ENCODE peak calls at places on chromosomes 3 and 15, in ten cellular contexts. One of them, this sample, is unnamed.

GRCh38 chr3:161884830-161885229 is 388.2 kb downstream of the OTOL1 start:
- DNase-seq in GM23248: no peak
- DNase-seq in BE2C: no peak
- DNase-seq in fibroblast of mammary gland: no peak
- DNase-seq in AG09309: no peak
- DNase-seq in HFF-Myc: no peak
- DNase-seq in NB4: no peak
- DNase-seq in body of pancreas: no peak
- DNase-seq in psoas muscle: no peak
- DNase-seq in cardiac muscle cell: no peak
- DNase-seq in this sample: no peak

GRCh38 chr3:197603317-197603933 is 47.7 kb upstream of the BDH1 start:
- DNase-seq in GM23248: no peak
- DNase-seq in BE2C: no peak
- DNase-seq in fibroblast of mammary gland: no peak
- DNase-seq in AG09309: no peak
- DNase-seq in HFF-Myc: no peak
- DNase-seq in NB4: no peak
- DNase-seq in body of pancreas: no peak
- DNase-seq in psoas muscle: no peak
- DNase-seq in cardiac muscle cell: no peak
- DNase-seq in this sample: no peak

GRCh38 chr3:61908344-61908743 is 347.0 kb downstream of the PTPRG start:
- DNase-seq in GM23248: peak; percentile 58
- DNase-seq in BE2C: no peak
- DNase-seq in fibroblast of mammary gland: peak; percentile 83
- DNase-seq in AG09309: peak; percentile 75
- DNase-seq in HFF-Myc: no peak
- DNase-seq in NB4: no peak
- DNase-seq in body of pancreas: no peak
- DNase-seq in psoas muscle: no peak
- DNase-seq in cardiac muscle cell: no peak
- DNase-seq in this sample: no peak

GRCh38 chr3:50319181-50319871 is 3.2 kb downstream of the HYAL2 start:
- DNase-seq in GM23248: no peak
- DNase-seq in BE2C: no peak
- DNase-seq in fibroblast of mammary gland: no peak
- DNase-seq in AG09309: no peak
- DNase-seq in HFF-Myc: no peak
- DNase-seq in NB4: no peak
- DNase-seq in body of pancreas: no peak
- DNase-seq in psoas muscle: no peak
- DNase-seq in cardiac muscle cell: no peak
- DNase-seq in this sample: no peak

GRCh38 chr3:64918989-64919388 is 231.2 kb upstream of the ADAMTS9 start:
- DNase-seq in GM23248: no peak
- DNase-seq in BE2C: no peak
- DNase-seq in fibroblast of mammary gland: no peak
- DNase-seq in AG09309: no peak
- DNase-seq in HFF-Myc: no peak
- DNase-seq in NB4: no peak
- DNase-seq in body of pancreas: no peak
- DNase-seq in psoas muscle: no peak
- DNase-seq in cardiac muscle cell: no peak
- DNase-seq in this sample: no peak

GRCh38 chr3:178352300-178353021 is 183.8 kb upstream of the KCNMB2 start:
- DNase-seq in GM23248: peak; percentile 82
- DNase-seq in BE2C: no peak
- DNase-seq in fibroblast of mammary gland: peak; percentile 86
- DNase-seq in AG09309: peak; percentile 67
- DNase-seq in HFF-Myc: peak; percentile 79
- DNase-seq in NB4: no peak
- DNase-seq in body of pancreas: no peak
- DNase-seq in psoas muscle: no peak
- DNase-seq in cardiac muscle cell: peak; percentile 37
- DNase-seq in this sample: no peak

GRCh38 chr3:27344192-27344591 is 25.0 kb downstream of the NEK10 start:
- DNase-seq in GM23248: no peak
- DNase-seq in BE2C: no peak
- DNase-seq in fibroblast of mammary gland: no peak
- DNase-seq in AG09309: no peak
- DNase-seq in HFF-Myc: no peak
- DNase-seq in NB4: no peak
- DNase-seq in body of pancreas: no peak
- DNase-seq in psoas muscle: no peak
- DNase-seq in cardiac muscle cell: no peak
- DNase-seq in this sample: no peak

GRCh38 chr3:161851941-161852566 is 355.4 kb downstream of the OTOL1 start:
- DNase-seq in GM23248: peak; percentile 60
- DNase-seq in BE2C: peak; percentile 69
- DNase-seq in fibroblast of mammary gland: peak; percentile 59
- DNase-seq in AG09309: no peak
- DNase-seq in HFF-Myc: peak; percentile 37
- DNase-seq in NB4: peak; percentile 48
- DNase-seq in body of pancreas: peak; percentile 63
- DNase-seq in psoas muscle: no peak
- DNase-seq in cardiac muscle cell: peak; percentile 48
- DNase-seq in this sample: peak; percentile 44

GRCh38 chr3:140078343-140078742 is 143.4 kb downstream of the CLSTN2 start:
- DNase-seq in GM23248: no peak
- DNase-seq in BE2C: no peak
- DNase-seq in fibroblast of mammary gland: no peak
- DNase-seq in AG09309: no peak
- DNase-seq in HFF-Myc: no peak
- DNase-seq in NB4: no peak
- DNase-seq in body of pancreas: no peak
- DNase-seq in psoas muscle: no peak
- DNase-seq in cardiac muscle cell: no peak
- DNase-seq in this sample: no peak

GRCh38 chr3:152395764-152396163 is 127.0 kb downstream of the MBNL1 start:
- DNase-seq in GM23248: no peak
- DNase-seq in BE2C: no peak
- DNase-seq in fibroblast of mammary gland: no peak
- DNase-seq in AG09309: no peak
- DNase-seq in HFF-Myc: no peak
- DNase-seq in NB4: no peak
- DNase-seq in body of pancreas: no peak
- DNase-seq in psoas muscle: no peak
- DNase-seq in cardiac muscle cell: no peak
- DNase-seq in this sample: no peak

GRCh38 chr3:24834442-24834841 is 339.8 kb upstream of the THRB start:
- DNase-seq in GM23248: no peak
- DNase-seq in BE2C: no peak
- DNase-seq in fibroblast of mammary gland: no peak
- DNase-seq in AG09309: no peak
- DNase-seq in HFF-Myc: no peak
- DNase-seq in NB4: no peak
- DNase-seq in body of pancreas: no peak
- DNase-seq in psoas muscle: no peak
- DNase-seq in cardiac muscle cell: no peak
- DNase-seq in this sample: no peak

GRCh38 chr3:24830230-24831152 is 335.8 kb upstream of the THRB start:
- DNase-seq in GM23248: peak; percentile 2
- DNase-seq in BE2C: peak; percentile 12
- DNase-seq in fibroblast of mammary gland: no peak
- DNase-seq in AG09309: no peak
- DNase-seq in HFF-Myc: no peak
- DNase-seq in NB4: no peak
- DNase-seq in body of pancreas: peak; percentile 10
- DNase-seq in psoas muscle: peak; percentile 45
- DNase-seq in cardiac muscle cell: peak; percentile 34
- DNase-seq in this sample: no peak

GRCh38 chr3:24829632-24830229 is 335.1 kb upstream of the THRB start:
- DNase-seq in GM23248: peak; percentile 12
- DNase-seq in BE2C: no peak
- DNase-seq in fibroblast of mammary gland: no peak
- DNase-seq in AG09309: no peak
- DNase-seq in HFF-Myc: no peak
- DNase-seq in NB4: no peak
- DNase-seq in body of pancreas: peak; percentile 57
- DNase-seq in psoas muscle: peak; percentile 64
- DNase-seq in cardiac muscle cell: peak; percentile 43
- DNase-seq in this sample: no peak

GRCh38 chr3:24832878-24833277 is 338.2 kb upstream of the THRB start:
- DNase-seq in GM23248: no peak
- DNase-seq in BE2C: no peak
- DNase-seq in fibroblast of mammary gland: peak; percentile 15
- DNase-seq in AG09309: no peak
- DNase-seq in HFF-Myc: no peak
- DNase-seq in NB4: no peak
- DNase-seq in body of pancreas: no peak
- DNase-seq in psoas muscle: no peak
- DNase-seq in cardiac muscle cell: no peak
- DNase-seq in this sample: no peak

GRCh38 chr3:24829011-24829581 is 334.4 kb upstream of the THRB start:
- DNase-seq in GM23248: peak; percentile 28
- DNase-seq in BE2C: peak; percentile 33
- DNase-seq in fibroblast of mammary gland: no peak
- DNase-seq in AG09309: no peak
- DNase-seq in HFF-Myc: no peak
- DNase-seq in NB4: no peak
- DNase-seq in body of pancreas: peak; percentile 73
- DNase-seq in psoas muscle: peak; percentile 74
- DNase-seq in cardiac muscle cell: peak; percentile 83
- DNase-seq in this sample: no peak
- H3K4me3 ChIP-seq in GM23248: peak overlapping the region; percentile 54
- H3K4me3 ChIP-seq in BE2C: no peak overlapping the region
- H3K4me3 ChIP-seq in fibroblast of mammary gland: no peak overlapping the region
- H3K4me3 ChIP-seq in AG09309: no peak overlapping the region
- H3K4me3 ChIP-seq in HFF-Myc: no peak overlapping the region
- H3K4me3 ChIP-seq in NB4: no peak overlapping the region
- H3K4me3 ChIP-seq in body of pancreas: peak overlapping the region; percentile 20
- H3K4me3 ChIP-seq in psoas muscle: peak overlapping the region; percentile 77
- H3K4me3 ChIP-seq in cardiac muscle cell: peak overlapping the region; percentile 64
- H3K4me3 ChIP-seq in this sample: no peak overlapping the region

DNA sequence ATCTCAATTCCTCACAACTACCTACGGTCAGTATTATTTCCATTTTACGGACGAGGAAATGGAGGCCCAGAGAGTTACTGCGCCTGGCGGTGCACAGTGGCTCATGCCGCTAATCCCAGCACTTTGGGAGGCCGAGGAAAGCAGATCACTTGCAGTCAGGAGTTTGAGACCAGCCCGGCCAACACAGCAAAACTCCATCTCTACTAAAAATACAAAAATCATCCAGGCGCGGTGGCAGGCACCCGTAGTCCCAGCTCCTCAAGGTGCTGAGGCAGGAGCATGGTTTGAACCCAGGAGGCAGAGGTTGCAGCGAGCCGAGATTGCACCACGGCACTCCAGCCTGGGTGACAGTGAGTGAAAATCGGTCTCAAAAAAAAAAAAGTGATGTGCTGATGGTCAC is 187.3 kb downstream of the XXYLT1 start:
- DNase-seq in GM23248: no peak
- DNase-seq in BE2C: no peak
- DNase-seq in fibroblast of mammary gland: no peak
- DNase-seq in AG09309: no peak
- DNase-seq in HFF-Myc: no peak
- DNase-seq in NB4: no peak
- DNase-seq in body of pancreas: no peak
- DNase-seq in psoas muscle: peak; percentile 10
- DNase-seq in cardiac muscle cell: no peak
- DNase-seq in this sample: no peak
- H3K4me3 ChIP-seq in GM23248: no peak overlapping the region
- H3K4me3 ChIP-seq in BE2C: no peak overlapping the region
- H3K4me3 ChIP-seq in fibroblast of mammary gland: no peak overlapping the region
- H3K4me3 ChIP-seq in AG09309: no peak overlapping the region
- H3K4me3 ChIP-seq in HFF-Myc: no peak overlapping the region
- H3K4me3 ChIP-seq in NB4: no peak overlapping the region
- H3K4me3 ChIP-seq in body of pancreas: no peak overlapping the region
- H3K4me3 ChIP-seq in psoas muscle: no peak overlapping the region
- H3K4me3 ChIP-seq in cardiac muscle cell: no peak overlapping the region
- H3K4me3 ChIP-seq in this sample: no peak overlapping the region

DNA sequence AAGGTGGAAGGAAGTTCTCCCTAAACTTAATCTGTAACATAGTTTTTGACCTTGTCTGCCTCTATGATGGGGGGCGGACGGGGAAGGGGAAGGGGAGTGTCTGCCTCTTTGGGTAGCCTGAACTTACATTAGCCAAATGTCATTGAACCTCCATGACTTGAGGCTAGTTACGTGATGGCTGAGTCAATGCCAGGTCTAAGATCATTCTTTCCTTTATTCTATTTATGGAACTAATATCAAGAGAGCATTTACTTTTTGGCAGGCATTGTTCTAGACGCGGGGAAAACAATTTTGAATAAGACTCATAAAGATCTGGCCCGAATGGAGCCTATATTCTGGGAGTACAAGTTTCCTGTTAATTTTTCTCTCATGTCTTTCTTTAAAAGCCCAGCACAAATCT is 340.7 kb upstream of the C2CD4B start:
- DNase-seq in GM23248: peak; percentile 63
- DNase-seq in BE2C: no peak
- DNase-seq in fibroblast of mammary gland: peak; percentile 48
- DNase-seq in AG09309: no peak
- DNase-seq in HFF-Myc: no peak
- DNase-seq in NB4: no peak
- DNase-seq in body of pancreas: no peak
- DNase-seq in psoas muscle: no peak
- DNase-seq in cardiac muscle cell: no peak
- DNase-seq in this sample: no peak
- H3K4me3 ChIP-seq in GM23248: peak overlapping the region; percentile 46
- H3K4me3 ChIP-seq in BE2C: no peak overlapping the region
- H3K4me3 ChIP-seq in fibroblast of mammary gland: no peak overlapping the region
- H3K4me3 ChIP-seq in AG09309: no peak overlapping the region
- H3K4me3 ChIP-seq in HFF-Myc: no peak overlapping the region
- H3K4me3 ChIP-seq in NB4: no peak overlapping the region
- H3K4me3 ChIP-seq in body of pancreas: no peak overlapping the region
- H3K4me3 ChIP-seq in psoas muscle: peak overlapping the region; percentile 29
- H3K4me3 ChIP-seq in cardiac muscle cell: no peak overlapping the region
- H3K4me3 ChIP-seq in this sample: no peak overlapping the region

GRCh38 chr15:85750319-85750806 is 44.4 kb downstream of the KLHL25 start:
- DNase-seq in GM23248: peak; percentile 65
- DNase-seq in BE2C: no peak
- DNase-seq in fibroblast of mammary gland: peak; percentile 59
- DNase-seq in AG09309: no peak
- DNase-seq in HFF-Myc: no peak
- DNase-seq in NB4: peak; percentile 81
- DNase-seq in body of pancreas: no peak
- DNase-seq in psoas muscle: peak; percentile 84
- DNase-seq in cardiac muscle cell: no peak
- DNase-seq in this sample: no peak

GRCh38 chr15:85749261-85750151 is 45.2 kb downstream of the KLHL25 start:
- DNase-seq in GM23248: peak; percentile 60
- DNase-seq in BE2C: no peak
- DNase-seq in fibroblast of mammary gland: peak; percentile 40
- DNase-seq in AG09309: no peak
- DNase-seq in HFF-Myc: no peak
- DNase-seq in NB4: no peak
- DNase-seq in body of pancreas: no peak
- DNase-seq in psoas muscle: peak; percentile 84
- DNase-seq in cardiac muscle cell: no peak
- DNase-seq in this sample: no peak

GRCh38 chr15:85752591-85752990 is 42.1 kb downstream of the KLHL25 start:
- DNase-seq in GM23248: no peak
- DNase-seq in BE2C: no peak
- DNase-seq in fibroblast of mammary gland: no peak
- DNase-seq in AG09309: no peak
- DNase-seq in HFF-Myc: no peak
- DNase-seq in NB4: no peak
- DNase-seq in body of pancreas: peak; percentile 92
- DNase-seq in psoas muscle: peak; percentile 49
- DNase-seq in cardiac muscle cell: no peak
- DNase-seq in this sample: no peak

GRCh38 chr15:85751731-85752421 is 42.8 kb downstream of the KLHL25 start:
- DNase-seq in GM23248: no peak
- DNase-seq in BE2C: no peak
- DNase-seq in fibroblast of mammary gland: no peak
- DNase-seq in AG09309: no peak
- DNase-seq in HFF-Myc: no peak
- DNase-seq in NB4: peak; percentile 28
- DNase-seq in body of pancreas: peak; percentile 35
- DNase-seq in psoas muscle: peak; percentile 52
- DNase-seq in cardiac muscle cell: no peak
- DNase-seq in this sample: no peak

GRCh38 chr15:85750807-85751730 is 43.7 kb downstream of the KLHL25 start:
- DNase-seq in GM23248: peak; percentile 18
- DNase-seq in BE2C: no peak
- DNase-seq in fibroblast of mammary gland: peak; percentile 25
- DNase-seq in AG09309: no peak
- DNase-seq in HFF-Myc: no peak
- DNase-seq in NB4: peak; percentile 89
- DNase-seq in body of pancreas: no peak
- DNase-seq in psoas muscle: peak; percentile 59
- DNase-seq in cardiac muscle cell: no peak
- DNase-seq in this sample: no peak
- H3K4me3 ChIP-seq in GM23248: no peak overlapping the region
- H3K4me3 ChIP-seq in BE2C: no peak overlapping the region
- H3K4me3 ChIP-seq in fibroblast of mammary gland: no peak overlapping the region
- H3K4me3 ChIP-seq in AG09309: no peak overlapping the region
- H3K4me3 ChIP-seq in HFF-Myc: no peak overlapping the region
- H3K4me3 ChIP-seq in NB4: peak overlapping the region; percentile 27
- H3K4me3 ChIP-seq in body of pancreas: no peak overlapping the region
- H3K4me3 ChIP-seq in psoas muscle: peak overlapping the region; percentile 49
- H3K4me3 ChIP-seq in cardiac muscle cell: no peak overlapping the region
- H3K4me3 ChIP-seq in this sample: no peak overlapping the region